ENCODE peak calls at places on chromosomes 1 and 21, in four cellular contexts. G is Panc1, F is HCT116, D is GM12878. J is an unnamed sample.

GRCh38 chr1:10530281-10530740 is 55.6 kb downstream of the PEX14 start:
- DNase-seq in G (no peak), F (no peak), D (no peak), J (peak)

GRCh38 chr1:106937104-106937503 is 119.4 kb upstream of the PRMT6 start:
- DNase-seq in G (no peak), F (no peak), D (no peak), J (no peak)

GRCh38 chr21:31700040-31700439 is 31.9 kb downstream of the SCAF4 start:
- DNase-seq in D (no peak), G (no peak), F (no peak), J (no peak)

GRCh38 chr1:20834780-20835179 is 47.7 kb upstream of the HP1BP3 start:
- DNase-seq in F (no peak), G (no peak), D (no peak), J (no peak)

GRCh38 chr1:10677508-10678364 is 118.7 kb downstream of the CASZ1 start:
- DNase-seq in D (no peak), G (no peak), F (no peak), J (no peak)

GRCh38 chr1:44860891-44861290 is 17.8 kb upstream of the PTCH2 start:
- DNase-seq in F (no peak), D (no peak), G (no peak), J (no peak)

GRCh38 chr1:179938752-179939151 is 15.9 kb upstream of the CEP350 start:
- DNase-seq in F (no peak), G (no peak), D (no peak), J (no peak)

GRCh38 chr1:44436401-44437394 is 31.6 kb downstream of the RNF220 start:
- DNase-seq in G (no peak), F (no peak), D (no peak), J (no peak)

GRCh38 chr1:221164029-221164428 is 284.8 kb downstream of the HLX start:
- DNase-seq in D (no peak), G (no peak), F (no peak), J (no peak)

GRCh38 chr21:36306872-36307534 is 13.0 kb upstream of the MORC3 start:
- DNase-seq in G (no peak), F (no peak), D (no peak), J (no peak)

GRCh38 chr1:193412748-193413147 is 226.3 kb upstream of the B3GALT2 start:
- DNase-seq in G (no peak), D (no peak), F (no peak), J (no peak)

GRCh38 chr1:99119193-99119592 is 114.5 kb upstream of the PLPPR5 start:
- DNase-seq in G (no peak), D (no peak), F (no peak), J (no peak)

GRCh38 chr1:227548448-227548847 is 14.9 kb upstream of the ZNF678 start:
- DNase-seq in F (no peak), G (no peak), D (no peak), J (no peak)

GRCh38 chr1:210299501-210299900 is 29.2 kb upstream of the HHAT start:
- DNase-seq in G (no peak), D (no peak), F (no peak), J (no peak)

GRCh38 chr1:109927908-109928307 is 17.3 kb downstream of the CSF1 start:
- DNase-seq in G (no peak), D (no peak), F (no peak), J (no peak)

GRCh38 chr1:206737729-206738222 is 32.8 kb upstream of the IL19 start:
- DNase-seq in F (no peak), D (no peak), G (no peak), J (no peak)

GRCh38 chr1:238107322-238107721 is 216.6 kb upstream of the ZP4 start:
- DNase-seq in G (no peak), F (no peak), D (no peak), J (no peak)

GRCh38 chr1:181784039-181784683 is 277.4 kb downstream of the ZNF648 start:
- DNase-seq in G (no peak), D (no peak), F (no peak), J (no peak)

GRCh38 chr21:26167593-26167992 is 3.0 kb downstream of the APP start:
- DNase-seq in F (no peak), G (no peak), D (no peak), J (no peak)

GRCh38 chr1:217443845-217444244 is 187.0 kb downstream of the GPATCH2 start:
- DNase-seq in D (no peak), G (no peak), F (no peak), J (no peak)

GRCh38 chr1:246492611-246493245 is 14.4 kb downstream of the SMYD3 start:
- DNase-seq in G (peak), F (peak), D (no peak), J (peak)

GRCh38 chr21:35578350-35578782 is 482.0 kb downstream of the SETD4 start:
- DNase-seq in G (no peak), D (no peak), F (no peak), J (no peak)

GRCh38 chr1:86938450-86938849 is 24.0 kb downstream of the HS2ST1 start:
- DNase-seq in G (no peak), F (no peak), D (no peak), J (no peak)
- TF ChIP-seq SIN3A in G (no peak), F (peak), D (no peak), J (no peak)

GRCh38 chr1:61055110-61055614 is 27.2 kb upstream of the NFIA start:
- DNase-seq in G (no peak), D (no peak), F (no peak), J (no peak)
- TF ChIP-seq SIN3A in G (no peak), D (no peak), F (no peak), J (no peak)

GRCh38 chr1:89607156-89607555 is 25.8 kb upstream of the LRRC8C start:
- DNase-seq in G (no peak), F (no peak), D (no peak), J (no peak)

GRCh38 chr1:89608627-89609338 is 24.1 kb upstream of the LRRC8C start:
- DNase-seq in D (no peak), F (no peak), G (no peak), J (no peak)

GRCh38 chr1:89606227-89606945 is 26.5 kb upstream of the LRRC8C start:
- DNase-seq in D (no peak), F (no peak), G (no peak), J (no peak)

GRCh38 chr1:89609339-89609725 is 23.6 kb upstream of the LRRC8C start:
- DNase-seq in D (no peak), F (no peak), G (no peak), J (no peak)

DNA sequence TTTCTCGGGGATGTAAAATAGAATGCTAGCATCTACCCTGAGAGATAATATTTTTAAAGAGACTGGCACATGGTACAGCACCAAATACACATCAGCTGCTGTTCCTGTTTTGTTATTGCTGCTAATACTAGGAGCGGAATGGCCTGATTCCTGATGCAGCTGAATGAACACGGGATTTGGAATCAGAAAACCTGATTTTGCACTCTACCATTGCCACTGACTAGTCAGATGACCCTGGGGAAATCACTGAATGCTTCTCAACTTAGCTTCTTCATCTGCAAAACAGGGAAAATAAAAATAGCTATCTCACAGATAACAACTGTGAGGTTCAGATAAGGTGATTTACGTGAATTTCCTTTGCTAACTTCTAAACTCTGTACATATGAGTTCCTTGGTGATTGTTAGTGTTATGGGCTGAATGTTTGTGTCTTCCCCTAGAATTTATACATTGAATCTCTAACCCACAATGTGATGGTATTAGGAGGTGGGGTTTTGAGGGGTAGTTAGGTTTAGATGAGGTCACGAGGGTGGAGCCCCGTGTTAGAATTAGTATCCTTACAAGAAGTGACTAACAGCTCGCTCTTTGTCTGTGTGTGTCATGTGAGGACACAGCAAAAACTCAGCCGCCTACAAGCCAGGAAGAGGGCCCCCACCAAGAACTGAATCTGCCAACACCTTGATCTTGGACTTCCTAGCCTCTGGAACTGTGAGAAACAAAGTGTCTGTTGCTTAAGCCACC is 24.9 kb upstream of the LRRC8C start:
- DNase-seq in G (no peak), D (no peak), F (no peak), J (no peak)
- TF ChIP-seq SIN3A in G (no peak), D (no peak), F (no peak), J (no peak)

GRCh38 chr1:197951617-197952175 is 34.5 kb downstream of the LHX9 start:
- DNase-seq in G (no peak), F (no peak), D (no peak), J (no peak)

GRCh38 chr1:197951089-197951488 is 33.9 kb downstream of the LHX9 start:
- DNase-seq in D (no peak), F (no peak), G (no peak), J (no peak)

GRCh38 chr1:197954718-197955418 is 37.7 kb downstream of the LHX9 start:
- DNase-seq in F (no peak), D (no peak), G (no peak), J (no peak)

GRCh38 chr1:197944485-197944884 is 27.3 kb downstream of the LHX9 start:
- DNase-seq in G (no peak), F (no peak), D (no peak), J (no peak)

DNA sequence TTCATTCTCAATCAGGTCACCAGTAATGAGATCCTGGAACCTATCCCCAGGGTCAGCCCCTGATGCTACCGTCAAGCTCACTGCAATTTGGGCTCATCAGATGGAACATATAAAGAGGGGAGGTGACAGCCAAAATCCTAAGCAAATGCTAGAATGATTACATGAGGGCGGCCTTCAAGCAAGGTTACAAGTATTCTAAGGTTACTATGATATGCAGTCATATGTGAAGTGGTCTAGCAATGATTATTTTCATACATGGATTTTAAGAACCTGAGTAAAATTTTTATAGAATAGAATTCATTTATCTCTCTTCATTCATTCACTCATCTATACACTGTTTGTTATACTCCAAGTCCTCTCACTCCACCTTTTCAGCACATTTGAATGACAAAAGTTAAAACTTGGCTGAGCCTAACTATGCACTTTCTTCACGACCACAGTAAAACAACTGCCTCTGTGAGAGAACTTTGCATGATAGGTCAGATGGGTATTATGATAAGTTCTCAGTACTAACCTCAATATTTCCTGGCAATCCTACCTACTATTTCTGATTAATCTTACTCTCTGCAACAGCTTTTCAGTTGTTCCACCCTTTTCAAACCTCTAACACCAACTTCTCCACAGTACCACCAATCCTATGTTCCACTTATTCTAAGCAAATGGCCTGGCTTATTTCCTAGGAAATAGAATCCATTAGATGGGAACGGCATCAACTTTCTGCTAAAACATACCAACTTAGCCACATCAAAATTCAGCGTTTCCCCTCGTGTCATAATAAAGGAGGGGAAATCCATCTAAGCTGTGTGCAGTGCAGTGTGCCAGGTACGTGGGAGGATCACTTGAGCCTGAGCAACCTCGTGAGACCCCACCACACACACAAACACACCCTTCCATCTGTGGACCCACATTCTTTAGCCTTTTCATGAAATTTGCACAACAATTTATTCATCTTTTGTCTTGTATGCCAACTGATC is 32.0 kb downstream of the LHX9 start:
- DNase-seq in F (no peak), G (no peak), D (no peak), J (no peak)
- TF ChIP-seq SIN3A in F (no peak), G (no peak), D (no peak), J (no peak)

DNA sequence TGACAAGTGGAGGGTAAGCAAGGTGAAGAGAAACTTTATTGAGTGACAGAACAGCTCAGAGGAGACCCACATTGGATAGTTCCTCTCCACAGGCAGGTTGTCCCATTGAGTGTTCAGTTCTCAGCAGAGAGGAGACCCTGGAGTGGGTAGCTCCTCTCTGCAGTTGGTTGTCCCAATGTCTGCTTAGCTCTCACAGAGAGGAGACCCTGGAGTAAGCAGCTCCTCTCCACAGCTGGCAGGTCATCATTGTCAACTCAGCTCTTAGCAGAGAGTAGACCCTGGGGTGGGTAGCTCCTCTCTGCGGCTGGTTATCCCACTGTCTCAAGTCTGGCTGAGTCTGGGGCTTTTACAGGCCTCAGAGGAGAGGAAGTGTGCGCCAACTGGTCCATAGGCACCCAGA is 6.0 kb upstream of the CHD1L start:
- DNase-seq in D (no peak), F (no peak), G (no peak), J (no peak)
- TF ChIP-seq SIN3A in D (no peak), F (no peak), G (no peak), J (no peak)